ENCODE peak calls at places on chromosomes 1 and 21, in four cellular contexts. O is mammary epithelial cell, T is HAP-1, Y is mesendoderm. J is an unnamed sample. For H3K4me1, the result is how much of the 10 kb centered on the place peaks cover.

GRCh38 chr21:43362928-43363314 is 64.0 kb downstream of the SIK1 start:
- DNase-seq in Y (no peak), T (no peak), O (no peak), J (no peak)

GRCh38 chr1:53572061-53572801 is 113.0 kb downstream of the DMRTB1 start:
- DNase-seq in T (no peak), O (peak), Y (peak), J (no peak)

GRCh38 chr1:236141447-236142357 is 637 bp upstream of the GPR137B start:
- DNase-seq in O (peak), Y (peak), T (no peak), J (no peak)

GRCh38 chr1:172178846-172179245 is 241.6 kb upstream of the C1orf105 start:
- DNase-seq in T (no peak), Y (no peak), O (no peak), J (no peak)

GRCh38 chr1:79551321-79551720 is 544.8 kb upstream of the ADGRL4 start:
- DNase-seq in T (no peak), O (no peak), Y (no peak), J (no peak)

GRCh38 chr1:78358145-78358544 is 132.6 kb upstream of the PTGFR start:
- DNase-seq in Y (no peak), T (no peak), O (no peak), J (no peak)

GRCh38 chr21:41377715-41378114 is 15.9 kb downstream of the MX2 start:
- DNase-seq in Y (no peak), T (no peak), O (no peak), J (no peak)

GRCh38 chr21:38843806-38844479 is 38.2 kb downstream of the ETS2 start:
- DNase-seq in Y (no peak), O (peak), T (no peak), J (no peak)

GRCh38 chr1:86822463-86822862 is 91.5 kb downstream of the SELENOF start:
- DNase-seq in T (no peak), O (no peak), Y (no peak), J (no peak)

GRCh38 chr1:244778356-244778755 is 57.1 kb upstream of the COX20 start:
- DNase-seq in Y (no peak), T (no peak), O (peak), J (no peak)

GRCh38 chr1:46556822-46557221 is 5.4 kb upstream of the KNCN start:
- DNase-seq in O (peak), Y (no peak), T (no peak), J (no peak)

GRCh38 chr1:207987164-207987563 is 76.2 kb upstream of the CD34 start:
- DNase-seq in O (no peak), Y (no peak), T (no peak), J (no peak)

GRCh38 chr21:35924714-35925301 is 135.5 kb downstream of the SETD4 start:
- DNase-seq in O (peak), T (no peak), Y (no peak), J (no peak)

GRCh38 chr1:162248854-162249535 is 127.7 kb downstream of the SPATA46 start:
- DNase-seq in T (peak), O (peak), Y (peak), J (no peak)

GRCh38 chr1:82775402-82776000 is 974.8 kb downstream of the ADGRL2 start:
- DNase-seq in Y (peak), O (peak), T (peak), J (no peak)

GRCh38 chr1:28233264-28233606 is 406 bp upstream of the DNAJC8 start:
- DNase-seq in T (no peak), Y (no peak), O (no peak), J (no peak)

GRCh38 chr21:32565856-32566465 is 19.4 kb downstream of the TCP10L start:
- DNase-seq in O (no peak), T (no peak), Y (no peak), J (no peak)

GRCh38 chr1:40628903-40629292 is 36.6 kb downstream of the RIMS3 start:
- DNase-seq in Y (no peak), O (peak), T (no peak), J (no peak)

GRCh38 chr1:30803562-30803961 is 46.0 kb upstream of the LAPTM5 start:
- DNase-seq in T (no peak), O (no peak), Y (no peak), J (no peak)

GRCh38 chr1:204466416-204467405 is 27.9 kb downstream of the PIK3C2B start:
- DNase-seq in T (no peak), Y (no peak), O (no peak), J (no peak)

GRCh38 chr21:36145259-36145658 is 10.4 kb downstream of the CBR3 start:
- DNase-seq in O (no peak), T (no peak), Y (no peak), J (no peak)

GRCh38 chr1:161473363-161473762 is 31.9 kb upstream of the FCGR2A start:
- DNase-seq in T (peak), O (no peak), Y (peak), J (no peak)

GRCh38 chr21:31034378-31034777 is 3.9 kb downstream of the KRTAP19-8 start:
- DNase-seq in Y (peak), T (no peak), O (peak), J (no peak)

GRCh38 chr1:117664314-117664713 is 58.5 kb downstream of the TENT5C start:
- DNase-seq in Y (no peak), T (no peak), O (no peak), J (peak)

GRCh38 chr1:212514782-212515181 is 82.1 kb downstream of the NENF start:
- DNase-seq in Y (peak), T (no peak), O (no peak), J (no peak)

GRCh38 chr21:38910390-38911008 is 104.8 kb downstream of the ETS2 start:
- DNase-seq in Y (peak), T (no peak), O (peak), J (no peak)

DNA sequence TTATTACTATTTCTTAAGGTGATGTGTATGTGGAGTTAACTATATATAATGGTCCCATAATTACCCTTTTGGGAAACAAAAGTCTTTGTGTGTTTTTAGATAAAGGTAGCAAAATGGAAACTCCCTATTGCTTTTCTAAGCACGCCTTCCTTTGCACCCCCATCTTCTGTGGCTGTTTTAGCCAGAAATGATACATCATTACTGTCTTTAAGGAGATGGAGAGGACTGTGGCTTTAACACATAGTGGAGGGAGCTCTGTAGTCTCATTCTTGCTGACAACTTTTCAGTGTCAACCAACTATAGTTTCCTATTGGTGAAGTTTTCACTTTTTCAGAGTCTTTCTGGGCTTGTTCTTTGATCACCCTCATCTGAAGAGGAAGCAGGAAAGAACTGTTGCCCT is 1.0 kb downstream of the APOBEC4 start:
- DNase-seq in O (no peak), T (no peak), Y (no peak), J (no peak)
- H3K4me1 ChIP-seq in O (under half), T (under half), Y (under half), J (under half)

GRCh38 chr1:178726545-178726944 is 1.5 kb downstream of the RALGPS2 start:
- DNase-seq in T (no peak), O (no peak), Y (no peak), J (no peak)
- H3K4me1 ChIP-seq in T (under half), O (under half), Y (under half), J (under half)

GRCh38 chr1:226220473-226221189 is 2.8 kb upstream of the MIXL1 start:
- DNase-seq in Y (peak), O (no peak), T (no peak), J (no peak)
- H3K4me1 ChIP-seq in Y (under half), O (under half), T (under half), J (under half)

GRCh38 chr1:240998441-240999015 is 358.5 kb downstream of the RGS7 start:
- DNase-seq in O (no peak), T (no peak), Y (no peak), J (no peak)
- H3K4me1 ChIP-seq in O (under half), T (under half), Y (under half), J (under half)